ENCODE peak calls at places on chromosomes 11 and 22, in eight cellular contexts. J is A549, A is spleen, O is HL-60, E is transverse colon, W is fibroblast of mammary gland, B is right atrium auricular region, H is astrocyte of the cerebellum. L is an unnamed sample.

GRCh38 chr11:84290647-84291046 is 1004.5 kb upstream of the CCDC90B start:
- DNase-seq in J (no peak), A (no peak), O (no peak), E (no peak), W (peak), B (no peak), H (peak), L (no peak)

GRCh38 chr11:18393581-18394299 is 623 bp upstream of the LDHA start:
- DNase-seq in J (no peak), A (peak), O (no peak), E (no peak), W (no peak), B (no peak), H (no peak), L (no peak)

GRCh38 chr11:121841487-121842167 is 274.4 kb downstream of the BLID start:
- DNase-seq in J (no peak), A (no peak), O (no peak), E (no peak), W (peak), B (no peak), H (peak), L (no peak)

GRCh38 chr11:36622431-36623136 is 24.5 kb upstream of the RAG2 start:
- DNase-seq in J (peak), A (no peak), O (peak), E (no peak), W (peak), B (no peak), H (peak), L (no peak)

GRCh38 chr22:25492162-25492561 is 72.3 kb upstream of the GRK3 start:
- DNase-seq in J (no peak), A (no peak), O (no peak), E (no peak), W (no peak), B (no peak), H (no peak), L (no peak)

GRCh38 chr11:36601145-36601544 is 3.1 kb upstream of the RAG2 start:
- DNase-seq in J (no peak), A (no peak), O (peak), E (no peak), W (no peak), B (no peak), H (no peak), L (no peak)

GRCh38 chr11:4495487-4495886 is 13.0 kb downstream of the OR52K1 start:
- DNase-seq in J (no peak), A (no peak), O (no peak), E (no peak), W (peak), B (no peak), H (no peak), L (no peak)

GRCh38 chr22:23844739-23845202 is 6.0 kb upstream of the DERL3 start:
- DNase-seq in J (no peak), A (no peak), O (no peak), E (no peak), W (no peak), B (no peak), H (no peak), L (no peak)

GRCh38 chr22:19869497-19870152 is 15.0 kb upstream of the GNB1L start:
- DNase-seq in J (no peak), A (peak), O (no peak), E (no peak), W (no peak), B (no peak), H (no peak), L (no peak)

GRCh38 chr11:95764267-95764898 is 25.2 kb downstream of the FAM76B start:
- DNase-seq in J (peak), A (no peak), O (no peak), E (no peak), W (peak), B (no peak), H (peak), L (peak)

DNA sequence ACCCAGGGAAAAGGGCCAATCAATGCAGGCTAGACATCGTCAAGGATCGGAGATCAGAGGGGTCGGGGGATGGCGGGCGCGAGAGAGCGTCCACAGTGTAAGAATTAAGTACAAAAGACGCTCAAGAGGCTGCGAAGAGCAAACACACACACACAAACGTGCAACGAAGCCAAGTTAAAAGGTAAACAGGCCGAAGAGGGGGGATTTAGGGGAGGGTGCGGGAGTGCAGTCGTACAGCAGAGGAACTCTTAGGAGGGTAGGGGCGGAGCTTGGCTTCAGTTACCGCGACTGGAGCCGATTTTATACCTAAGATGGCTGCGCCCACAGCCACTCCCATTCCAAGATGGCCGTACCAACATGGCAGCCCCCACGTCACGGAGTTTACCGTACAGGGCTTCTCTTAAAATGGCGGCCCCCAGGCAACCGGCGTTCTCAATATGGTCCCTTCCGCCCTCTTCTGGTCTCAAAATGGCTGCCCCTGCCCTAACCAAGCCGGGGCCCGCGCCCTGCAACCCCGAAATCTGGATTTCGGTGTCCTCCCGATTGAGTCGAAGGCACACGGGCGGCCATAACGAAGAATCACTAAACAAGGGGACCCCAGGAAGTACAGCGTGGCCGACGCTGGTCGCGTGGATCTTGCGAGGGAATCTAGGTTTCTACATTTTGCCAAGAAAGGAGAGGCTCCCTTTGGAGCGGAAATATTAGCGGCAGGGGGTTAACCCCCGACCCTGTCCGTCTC is 2.0 kb downstream of the GNG3 start:
- DNase-seq in J (peak), A (peak), O (peak), E (peak), W (peak), B (peak), H (peak), L (peak)
- H3K4me3 ChIP-seq in J (peak), A (peak), O (peak), E (peak), W (peak), B (peak), H (peak), L (peak)

DNA sequence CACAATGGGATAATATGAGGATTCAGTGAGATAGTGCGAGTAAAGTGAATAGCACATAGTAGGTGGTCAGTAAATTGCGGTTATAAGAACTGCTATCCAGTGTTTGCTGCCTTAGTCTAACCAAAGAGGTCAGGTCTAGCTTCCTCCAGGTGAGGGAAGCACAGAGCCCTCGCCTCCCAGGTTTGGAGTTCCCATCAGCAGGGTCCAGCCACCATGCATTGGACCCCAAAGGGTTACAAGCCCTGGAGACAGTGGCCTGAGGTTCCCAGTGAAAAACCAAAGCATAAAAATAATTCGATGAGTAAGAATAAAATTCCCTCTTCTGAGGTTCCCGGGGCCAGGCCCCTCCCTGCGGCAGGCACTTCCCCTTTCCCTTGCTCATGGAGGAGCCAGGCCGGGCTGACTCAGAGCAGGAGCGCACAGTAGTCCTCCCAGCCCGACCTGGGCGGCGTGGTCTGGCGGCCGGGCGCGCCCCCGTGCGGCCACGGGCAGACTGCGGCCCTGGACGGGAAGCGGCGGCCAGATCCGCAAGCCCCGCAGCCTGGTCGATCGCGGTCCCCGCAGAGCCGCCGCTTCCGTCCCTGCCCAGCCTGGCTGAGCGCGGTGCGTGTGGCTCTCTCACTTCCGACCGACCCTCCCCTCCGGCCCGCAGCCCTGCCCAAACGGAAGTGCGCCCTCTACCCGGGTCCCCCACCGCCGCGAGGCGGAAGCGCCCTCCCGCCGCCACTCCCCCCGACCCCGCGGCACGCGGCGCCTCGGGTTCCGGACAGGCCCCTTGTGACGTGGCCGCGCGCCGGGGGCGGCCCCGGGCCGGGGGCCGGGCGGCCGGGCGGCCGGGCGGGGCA is at the start of gene SLC39A13:
- DNase-seq in J (peak), A (peak), O (peak), E (peak), W (peak), B (peak), H (peak), L (peak)
- TF ChIP-seq CTCF in J (peak), A (peak), O (peak), E (peak), W (no peak), B (peak), H (peak), L (peak)

GRCh38 chr11:134412508-134413333 is 679 bp upstream of the B3GAT1 start:
- DNase-seq in J (no peak), A (peak), O (no peak), E (peak), W (no peak), B (no peak), H (no peak), L (no peak)
- H3K4me3 ChIP-seq in J (peak), A (peak), O (no peak), E (no peak), W (no peak), B (peak), H (peak), L (peak)

GRCh38 chr11:70483077-70483861 is 84.9 kb downstream of the CTTN start:
- DNase-seq in J (peak), A (no peak), O (peak), E (peak), W (peak), B (no peak), H (peak), L (peak)
- TF ChIP-seq CTCF in J (peak), A (no peak), O (peak), E (peak), W (peak), B (peak), H (peak), L (peak)

GRCh38 chr22:41343300-41343699 is 38.4 kb upstream of the TEF start:
- DNase-seq in J (no peak), A (no peak), O (no peak), E (no peak), W (no peak), B (no peak), H (no peak), L (no peak)

GRCh38 chr22:41339823-41340222 is 38.5 kb downstream of the ZC3H7B start:
- DNase-seq in J (no peak), A (no peak), O (no peak), E (no peak), W (no peak), B (no peak), H (no peak), L (no peak)

GRCh38 chr22:41340357-41340756 is 39.0 kb downstream of the ZC3H7B start:
- DNase-seq in J (no peak), A (no peak), O (no peak), E (no peak), W (no peak), B (no peak), H (no peak), L (no peak)

GRCh38 chr22:41341990-41342389 is 39.8 kb upstream of the TEF start:
- DNase-seq in J (no peak), A (no peak), O (no peak), E (no peak), W (peak), B (no peak), H (no peak), L (no peak)

GRCh38 chr22:41341012-41341411 is 39.7 kb downstream of the ZC3H7B start:
- DNase-seq in J (no peak), A (no peak), O (no peak), E (no peak), W (no peak), B (no peak), H (no peak), L (no peak)
- H3K4me3 ChIP-seq in J (no peak), A (no peak), O (no peak), E (no peak), W (no peak), B (no peak), H (no peak), L (no peak)

GRCh38 chr11:15816996-15817395 is 539.4 kb downstream of the SOX6 start:
- DNase-seq in J (no peak), A (no peak), O (no peak), E (no peak), W (peak), B (no peak), H (no peak), L (no peak)

GRCh38 chr11:15816270-15816871 is 540.0 kb downstream of the SOX6 start:
- DNase-seq in J (no peak), A (no peak), O (no peak), E (peak), W (peak), B (peak), H (peak), L (peak)

GRCh38 chr11:15821471-15821870 is 534.9 kb downstream of the SOX6 start:
- DNase-seq in J (no peak), A (no peak), O (no peak), E (no peak), W (no peak), B (no peak), H (no peak), L (no peak)

GRCh38 chr11:15818132-15818842 is 538.1 kb downstream of the SOX6 start:
- DNase-seq in J (no peak), A (no peak), O (no peak), E (peak), W (no peak), B (no peak), H (no peak), L (peak)

DNA sequence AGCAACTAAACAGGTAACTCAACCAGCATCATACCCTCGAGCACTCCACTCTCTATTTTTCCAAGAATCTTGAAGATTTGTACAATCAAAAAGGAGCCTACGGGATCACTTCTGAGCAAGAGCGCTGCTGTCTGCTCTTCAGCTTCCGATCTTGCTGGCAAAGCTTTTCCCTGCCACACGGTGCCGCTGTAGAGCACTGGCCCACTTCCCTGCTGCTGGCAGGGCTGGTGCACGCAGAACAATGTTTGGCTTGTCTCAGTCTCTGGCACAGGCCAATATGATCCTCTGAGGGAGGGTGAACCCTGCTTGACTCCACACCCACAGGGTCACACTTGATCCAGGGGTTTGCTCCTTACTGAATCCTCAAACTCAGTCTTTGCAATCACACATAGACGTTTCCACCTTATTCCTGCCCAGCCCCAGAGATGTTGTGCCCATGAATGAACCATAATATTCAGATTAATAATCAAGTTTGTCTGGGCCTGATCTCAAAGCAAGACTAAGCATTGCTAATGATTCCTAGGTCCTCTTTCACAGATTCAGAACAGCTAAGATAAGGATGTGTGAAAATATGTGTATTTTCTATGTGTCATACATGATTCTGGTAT is 536.6 kb downstream of the SOX6 start:
- DNase-seq in J (peak), A (peak), O (peak), E (peak), W (peak), B (peak), H (no peak), L (no peak)
- TF ChIP-seq CTCF in J (peak), A (no peak), O (peak), E (peak), W (peak), B (peak), H (peak), L (peak)

GRCh38 chr11:66082936-66083698 is 13.0 kb downstream of the PACS1 start:
- DNase-seq in J (no peak), A (no peak), O (no peak), E (no peak), W (peak), B (no peak), H (no peak), L (no peak)
- H3K4me3 ChIP-seq in J (no peak), A (no peak), O (no peak), E (no peak), W (no peak), B (no peak), H (no peak), L (no peak)

GRCh38 chr22:35761037-35761436 is 43.4 kb downstream of the APOL5 start:
- DNase-seq in J (peak), A (no peak), O (no peak), E (no peak), W (peak), B (no peak), H (no peak), L (no peak)
- TF ChIP-seq CTCF in J (peak), A (no peak), O (no peak), E (no peak), W (peak), B (peak), H (peak), L (peak)

DNA sequence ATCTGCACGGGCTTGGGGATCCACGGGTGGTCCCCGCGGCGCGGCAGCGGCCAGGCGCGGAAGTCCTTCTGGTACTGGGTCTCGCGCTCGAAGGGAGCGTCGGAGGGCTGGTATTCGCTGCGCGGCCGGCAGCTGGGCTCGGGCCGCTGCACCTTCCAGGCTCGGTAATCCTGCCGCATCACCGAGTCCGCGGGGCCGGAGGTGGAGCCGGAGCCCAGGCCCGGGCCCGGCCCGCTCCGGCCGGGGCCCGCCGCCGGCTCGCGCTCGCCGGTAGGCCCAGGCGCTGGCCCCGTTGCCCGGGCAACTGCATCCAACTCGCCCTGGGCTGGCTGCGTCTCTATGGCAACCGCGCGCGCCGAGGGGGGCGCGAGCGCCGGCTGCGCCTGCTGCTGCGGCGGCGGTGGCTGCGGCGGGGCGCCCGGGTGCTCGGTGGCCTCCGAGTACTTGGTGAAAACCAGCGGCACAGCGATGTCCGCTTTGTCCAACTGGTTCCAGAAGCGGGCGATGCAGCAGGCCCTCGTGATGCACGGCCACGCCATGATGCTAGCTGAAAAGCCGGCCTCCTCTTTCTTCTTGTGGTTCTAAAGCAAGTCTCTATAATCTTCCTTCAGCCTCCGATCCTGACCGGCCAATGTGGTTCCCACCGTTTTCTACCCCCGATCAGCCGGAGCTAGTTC is 869 bp downstream of the MAP6 start:
- DNase-seq in J (peak), A (no peak), O (no peak), E (peak), W (peak), B (no peak), H (no peak), L (no peak)
- H3K4me3 ChIP-seq in J (peak), A (peak), O (peak), E (peak), W (peak), B (peak), H (peak), L (peak)

L was measured in epithelial cell of proximal tubule.